ENCODE peak calls at places on chromosome 11, in eight cellular contexts. U is nucleus accumbens; P is stromal cell of bone marrow; D is upper lobe of right lung; W is sciatic nerve; J is GM12865; Y is CD8-positive, alpha-beta memory T cell; I is astrocyte of the cerebellum. G is an unnamed sample.

GRCh38 chr11:4926607-4927006 is 2.5 kb upstream of the OR51G1 start:
- DNase-seq in U (no peak), P (peak; percentile 8), D (no peak), W (no peak), J (no peak), Y (no peak), I (no peak), G (no peak)

GRCh38 chr11:74319139-74319538 is 7.7 kb upstream of the P4HA3 start:
- DNase-seq in U (no peak), P (peak; percentile 98), D (no peak), W (no peak), J (no peak), Y (no peak), I (peak; percentile 51), G (no peak)

GRCh38 chr11:33214187-33214586 is 43.0 kb upstream of the HIPK3 start:
- DNase-seq in U (no peak), P (peak; percentile 41), D (no peak), W (no peak), J (no peak), Y (no peak), I (no peak), G (no peak)

GRCh38 chr11:6027501-6027900 is 3.1 kb downstream of the OR56A1 start:
- DNase-seq in U (no peak), P (no peak), D (no peak), W (no peak), J (no peak), Y (no peak), I (no peak), G (no peak)

GRCh38 chr11:80980221-80980620 is 1539.4 kb upstream of the TENM4 start:
- DNase-seq in U (no peak), P (peak; percentile 4), D (no peak), W (no peak), J (peak; percentile 16), Y (no peak), I (peak; percentile 8), G (no peak)

GRCh38 chr11:97548280-97548679 is 1158.5 kb downstream of the JRKL start:
- DNase-seq in U (no peak), P (no peak), D (no peak), W (no peak), J (no peak), Y (no peak), I (no peak), G (no peak)

GRCh38 chr11:16280256-16280682 is 76.1 kb downstream of the SOX6 start:
- DNase-seq in U (no peak), P (peak; percentile 33), D (no peak), W (peak; percentile 55), J (peak; percentile 6), Y (no peak), I (no peak), G (peak; percentile 43)

GRCh38 chr11:113023228-113023627 is 62.0 kb downstream of the NCAM1 start:
- DNase-seq in U (no peak), P (peak; percentile 14), D (no peak), W (no peak), J (no peak), Y (no peak), I (peak; percentile 26), G (no peak)

GRCh38 chr11:3004481-3004880 is 12.4 kb upstream of the NAP1L4 start:
- DNase-seq in U (no peak), P (no peak), D (peak; percentile 37), W (peak; percentile 44), J (no peak), Y (no peak), I (no peak), G (no peak)

GRCh38 chr11:77503006-77503405 is 29.1 kb upstream of the PAK1 start:
- DNase-seq in U (no peak), P (peak; percentile 21), D (no peak), W (no peak), J (no peak), Y (no peak), I (no peak), G (no peak)

GRCh38 chr11:92707665-92708064 is 261.8 kb upstream of the MTNR1B start:
- DNase-seq in U (no peak), P (peak; percentile 21), D (no peak), W (no peak), J (no peak), Y (no peak), I (no peak), G (no peak)

GRCh38 chr11:78417888-78418583 is 416 bp upstream of the GAB2 start:
- DNase-seq in U (peak; percentile 79), P (peak; percentile 64), D (peak; percentile 93), W (peak; percentile 89), J (peak; percentile 87), Y (peak; percentile 77), I (no peak), G (peak; percentile 91)

GRCh38 chr11:110478410-110478809 is 48.7 kb downstream of the FDX1 start:
- DNase-seq in U (no peak), P (no peak), D (no peak), W (no peak), J (no peak), Y (no peak), I (no peak), G (no peak)

GRCh38 chr11:77072851-77073327 is 6.1 kb downstream of the CAPN5 start:
- DNase-seq in U (no peak), P (no peak), D (no peak), W (no peak), J (no peak), Y (no peak), I (no peak), G (no peak)

GRCh38 chr11:9137293-9138132 is 46.1 kb upstream of the SCUBE2 start:
- DNase-seq in U (peak; percentile 57), P (peak; percentile 35), D (peak; percentile 89), W (peak; percentile 84), J (peak; percentile 71), Y (peak; percentile 28), I (peak; percentile 56), G (peak; percentile 81)

GRCh38 chr11:110130642-110131238 is 37.5 kb downstream of the ZC3H12C start:
- DNase-seq in U (no peak), P (no peak), D (no peak), W (no peak), J (no peak), Y (no peak), I (peak; percentile 23), G (no peak)

GRCh38 chr11:46868912-46869311 is 22.8 kb upstream of the CKAP5 start:
- DNase-seq in U (no peak), P (no peak), D (no peak), W (no peak), J (no peak), Y (no peak), I (no peak), G (no peak)

GRCh38 chr11:64800633-64801464 is 2.2 kb downstream of the MAP4K2 start:
- DNase-seq in U (no peak), P (no peak), D (no peak), W (no peak), J (no peak), Y (no peak), I (no peak), G (no peak)

GRCh38 chr11:16125796-16126195 is 230.6 kb downstream of the SOX6 start:
- DNase-seq in U (no peak), P (no peak), D (no peak), W (no peak), J (no peak), Y (no peak), I (no peak), G (no peak)

GRCh38 chr11:79493555-79494171 is 52.8 kb upstream of the TENM4 start:
- DNase-seq in U (peak; percentile 51), P (peak; percentile 38), D (peak; percentile 77), W (peak; percentile 83), J (peak; percentile 73), Y (no peak), I (peak; percentile 39), G (peak; percentile 74)

GRCh38 chr11:18726040-18726439 is at the start of gene IGSF22:
- DNase-seq in U (no peak), P (no peak), D (no peak), W (no peak), J (no peak), Y (no peak), I (no peak), G (no peak)

GRCh38 chr11:35289821-35290220 is 129.5 kb downstream of the SLC1A2 start:
- DNase-seq in U (no peak), P (no peak), D (no peak), W (no peak), J (no peak), Y (no peak), I (no peak), G (no peak)

GRCh38 chr11:100902454-100903141 is 215.5 kb downstream of the ARHGAP42 start:
- DNase-seq in U (no peak), P (no peak), D (no peak), W (no peak), J (no peak), Y (no peak), I (no peak), G (no peak)

GRCh38 chr11:14373941-14374646 is 15.1 kb upstream of the RRAS2 start:
- DNase-seq in U (no peak), P (peak; percentile 73), D (no peak), W (no peak), J (no peak), Y (no peak), I (peak; percentile 33), G (no peak)

GRCh38 chr11:58561394-58562102 is 14.1 kb downstream of the LPXN start:
- DNase-seq in U (no peak), P (no peak), D (no peak), W (no peak), J (no peak), Y (no peak), I (no peak), G (no peak)

GRCh38 chr11:79348976-79349682 is 91.7 kb downstream of the TENM4 start:
- DNase-seq in U (no peak), P (no peak), D (no peak), W (no peak), J (no peak), Y (no peak), I (no peak), G (no peak)